ENCODE peak calls at places on chromosomes 12 and 14, in four cellular contexts. Y, K, U and F are unnamed samples.

GRCh38 chr14:86457729-86458128 is 927.8 kb downstream of the FLRT2 start:
- DNase-seq in Y (no peak), K (no peak), U (no peak), F (no peak)

GRCh38 chr12:31558521-31558920 is 32.4 kb downstream of the DENND5B start:
- DNase-seq in Y (no peak), K (no peak), U (peak; percentile 76), F (no peak)

GRCh38 chr12:76375470-76375869 is 27.3 kb upstream of the BBS10 start:
- DNase-seq in Y (no peak), K (no peak), U (no peak), F (no peak)

GRCh38 chr12:14841761-14842160 is 1.6 kb downstream of the ART4 start:
- DNase-seq in Y (no peak), K (no peak), U (peak; percentile 66), F (no peak)

GRCh38 chr14:82528011-82528410 is 994.4 kb upstream of the SEL1L start:
- DNase-seq in Y (no peak), K (no peak), U (no peak), F (no peak)

GRCh38 chr14:106417224-106418049 is 891.1 kb downstream of the TMEM121 start:
- DNase-seq in Y (no peak), K (peak; percentile 12), U (no peak), F (peak; percentile 73)

GRCh38 chr14:104130974-104131651 is 7.3 kb upstream of the KIF26A start:
- DNase-seq in Y (no peak), K (peak; percentile 90), U (no peak), F (peak; percentile 76)

GRCh38 chr12:98162906-98163678 is 352.3 kb upstream of the TMPO start:
- DNase-seq in Y (peak; percentile 27), K (no peak), U (no peak), F (no peak)

GRCh38 chr14:95024380-95024779 is 132.9 kb downstream of the DICER1 start:
- DNase-seq in Y (no peak), K (no peak), U (no peak), F (no peak)

GRCh38 chr14:105333020-105333490 is 18.5 kb downstream of the PACS2 start:
- DNase-seq in Y (no peak), K (no peak), U (no peak), F (peak; percentile 72)

GRCh38 chr14:99391671-99392070 is 89.0 kb downstream of the SETD3 start:
- DNase-seq in Y (no peak), K (no peak), U (peak; percentile 66), F (no peak)

GRCh38 chr14:35687335-35687939 is 121.7 kb downstream of the RALGAPA1 start:
- DNase-seq in Y (peak; percentile 35), K (peak; percentile 10), U (peak; percentile 29), F (no peak)

GRCh38 chr12:93080994-93081809 is 152.1 kb upstream of the EEA1 start:
- DNase-seq in Y (no peak), K (peak; percentile 55), U (peak; percentile 76), F (no peak)

GRCh38 chr14:33271216-33271615 is 332.5 kb downstream of the NPAS3 start:
- DNase-seq in Y (no peak), K (no peak), U (peak; percentile 70), F (no peak)
- H3K36me3 ChIP-seq in Y (peaks cover 32% of the 10 kb centered on the region), K (no peaks in the 10 kb centered on the region), U (no peaks in the 10 kb centered on the region), F (no peaks in the 10 kb centered on the region)

GRCh38 chr12:117147639-117148038 is 42.6 kb downstream of the FBXO21 start:
- DNase-seq in Y (no peak), K (no peak), U (no peak), F (no peak)

GRCh38 chr12:117155278-117156060 is 34.8 kb downstream of the FBXO21 start:
- DNase-seq in Y (peak; percentile 43), K (peak; percentile 100), U (peak; percentile 16), F (peak; percentile 83)

GRCh38 chr12:117152793-117153775 is 37.2 kb downstream of the FBXO21 start:
- DNase-seq in Y (no peak), K (no peak), U (no peak), F (no peak)

GRCh38 chr12:117148642-117149041 is 41.6 kb downstream of the FBXO21 start:
- DNase-seq in Y (no peak), K (no peak), U (peak; percentile 36), F (no peak)

GRCh38 chr12:117151195-117152031 is 38.9 kb downstream of the FBXO21 start:
- DNase-seq in Y (peak; percentile 70), K (peak; percentile 86), U (no peak), F (peak; percentile 78)
- H3K36me3 ChIP-seq in Y (peaks cover 93% of the 10 kb centered on the region), K (peaks cover 14% of the 10 kb centered on the region), U (peaks cover 18% of the 10 kb centered on the region), F (peaks cover 31% of the 10 kb centered on the region)

GRCh38 chr12:49105504-49106120 is 5.0 kb downstream of the LMBR1L start:
- DNase-seq in Y (no peak), K (no peak), U (no peak), F (no peak)

GRCh38 chr12:49109631-49110172 is 945 bp downstream of the LMBR1L start:
- DNase-seq in Y (no peak), K (peak; percentile 37), U (no peak), F (no peak)

GRCh38 chr12:49100380-49100779 is 5.8 kb upstream of the DHH start:
- DNase-seq in Y (no peak), K (no peak), U (no peak), F (no peak)

GRCh38 chr12:49108958-49109404 is 1.7 kb downstream of the LMBR1L start:
- DNase-seq in Y (no peak), K (no peak), U (no peak), F (no peak)

DNA sequence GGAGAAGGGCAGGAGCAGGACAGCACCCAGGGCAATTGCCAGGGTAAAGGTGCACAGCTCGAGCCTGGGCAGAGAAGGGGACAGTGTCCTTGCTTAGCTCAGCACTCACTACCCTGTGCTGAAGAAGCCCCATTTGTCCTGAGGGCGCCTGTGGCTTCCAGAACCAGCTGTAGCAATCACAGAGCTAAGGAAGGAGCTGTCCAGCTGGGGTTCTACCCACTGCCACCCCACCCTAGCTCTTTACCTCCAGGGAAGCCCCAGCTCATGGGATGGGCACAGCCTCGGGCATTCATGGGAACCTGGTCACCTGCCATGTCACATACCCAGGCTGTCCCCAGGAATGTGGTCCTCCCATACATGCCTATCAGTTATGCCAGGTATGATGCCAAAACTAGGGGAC is 5.8 kb downstream of the LMBR1L start:
- DNase-seq in Y (no peak), K (no peak), U (no peak), F (no peak)
- H3K36me3 ChIP-seq in Y (peaks cover 83% of the 10 kb centered on the region), K (peaks cover 30% of the 10 kb centered on the region), U (peaks cover 36% of the 10 kb centered on the region), F (peaks cover 43% of the 10 kb centered on the region)

DNA sequence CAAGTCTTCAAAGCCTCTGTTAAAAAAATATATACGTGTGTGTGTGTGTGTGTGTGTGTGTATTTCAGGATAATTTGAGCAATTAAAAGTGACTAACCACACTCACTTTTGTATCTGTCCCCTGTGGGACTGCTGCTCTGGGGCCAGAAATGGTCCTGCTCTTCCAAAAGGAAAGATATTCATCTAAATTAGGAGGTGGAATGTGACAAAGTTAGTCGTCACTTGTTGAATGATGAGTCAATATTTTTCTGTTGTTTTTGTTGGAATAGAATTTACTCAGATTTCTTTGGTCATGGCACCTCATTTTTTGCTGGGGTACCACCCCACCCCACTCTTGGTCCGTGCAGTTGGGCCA is 576.8 kb upstream of the TBX3 start:
- DNase-seq in Y (no peak), K (no peak), U (no peak), F (no peak)
- H3K36me3 ChIP-seq in Y (no peaks in the 10 kb centered on the region), K (no peaks in the 10 kb centered on the region), U (no peaks in the 10 kb centered on the region), F (no peaks in the 10 kb centered on the region)